ENCODE peak calls at places on chromosome 19, in nine cellular contexts. X is CD8-positive, alpha-beta memory T cell; B is nephron progenitor cell; D is heart right ventricle; L is stimulated activated effector memory CD8-positive, alpha-beta T cell treated with anti-CD3 and anti-CD28 coated beads, Interleukin-12 subunit alpha, Interleukin-12 subunit beta, amount 100 ng/mL, for 72 hours; V is activated T-cell treated with anti-CD3 and anti-CD28 coated beads, Interleukin-2, amount 50 U/mL, for 72 hours; G is AG04450; C is NCI-H460; O is HTR-8/SVneo. K is an unnamed sample.

GRCh38 chr19:46890423-46891170 is 29.8 kb downstream of the ARHGAP35 start:
- DNase-seq in V (no peak), G (peak), L (no peak), C (no peak), D (no peak), B (no peak), X (no peak), O (peak), K (no peak)

GRCh38 chr19:16303755-16304154 is 20.9 kb upstream of the KLF2 start:
- DNase-seq in X (no peak), G (no peak), C (no peak), L (no peak), B (no peak), O (no peak), D (no peak), V (no peak), K (no peak)

GRCh38 chr19:39842693-39843435 is 3.3 kb downstream of the FBL start:
- DNase-seq in L (no peak), O (no peak), X (no peak), V (no peak), G (no peak), C (no peak), D (no peak), B (no peak), K (no peak)

GRCh38 chr19:14410775-14411134 is 8.4 kb downstream of the DDX39A start:
- DNase-seq in L (no peak), V (no peak), C (no peak), G (no peak), B (no peak), X (no peak), D (no peak), O (no peak), K (no peak)

GRCh38 chr19:3120611-3121231 is 15.1 kb upstream of the GNA15 start:
- DNase-seq in C (no peak), O (no peak), G (no peak), L (no peak), V (no peak), D (no peak), B (no peak), X (no peak), K (no peak)

GRCh38 chr19:20423381-20424207 is 142.0 kb downstream of the ZNF737 start:
- DNase-seq in B (peak), L (peak), G (no peak), X (peak), D (peak), C (no peak), V (peak), O (no peak), K (peak)

GRCh38 chr19:10800488-10800887 is 35.5 kb downstream of the TMED1 start:
- DNase-seq in B (no peak), D (peak), V (no peak), O (no peak), L (no peak), X (no peak), C (no peak), G (no peak), K (no peak)

GRCh38 chr19:39138221-39139211 is 12.9 kb downstream of the PAK4 start:
- DNase-seq in O (no peak), L (no peak), D (no peak), C (no peak), X (no peak), V (no peak), G (no peak), B (no peak), K (no peak)

GRCh38 chr19:52248256-52248655 is 21.1 kb upstream of the ZNF766 start:
- DNase-seq in X (peak), C (no peak), D (peak), O (peak), B (peak), V (peak), L (no peak), G (no peak), K (no peak)

GRCh38 chr19:48642862-48643261 is 3.1 kb downstream of the CA11 start:
- DNase-seq in D (no peak), V (no peak), B (no peak), O (no peak), G (no peak), X (no peak), C (no peak), L (no peak), K (no peak)

GRCh38 chr19:50690439-50690838 is 29.2 kb downstream of the SHANK1 start:
- DNase-seq in G (no peak), D (no peak), L (no peak), B (no peak), V (no peak), C (no peak), O (no peak), X (no peak), K (no peak)

GRCh38 chr19:57465680-57466381 is 8.9 kb upstream of the VN1R1 start:
- DNase-seq in B (no peak), V (peak), C (peak), O (no peak), X (peak), D (no peak), L (no peak), G (no peak), K (peak)

GRCh38 chr19:7533925-7534480 is 1.5 kb upstream of the PNPLA6 start:
- DNase-seq in D (peak), C (peak), X (peak), O (peak), V (peak), B (peak), G (peak), L (peak), K (peak)

GRCh38 chr19:33796164-33797100 is at the start of gene KCTD15:
- DNase-seq in C (no peak), V (peak), D (no peak), X (no peak), B (peak), G (no peak), O (no peak), L (peak), K (peak)

GRCh38 chr19:1001538-1002166 is 1.4 kb downstream of the GRIN3B start:
- DNase-seq in G (no peak), D (no peak), V (peak), C (no peak), O (peak), B (peak), L (peak), X (peak), K (no peak)

GRCh38 chr19:12194827-12195500 is 32.1 kb downstream of the ZNF136 start:
- DNase-seq in B (peak), X (peak), L (peak), G (peak), V (peak), O (no peak), C (no peak), D (peak), K (peak)

GRCh38 chr19:48481191-48481500 is 12.0 kb downstream of the CYTH2 start:
- DNase-seq in G (peak), D (no peak), O (no peak), B (no peak), L (no peak), C (no peak), X (no peak), V (no peak), K (no peak)

GRCh38 chr19:15213715-15214381 is 13.1 kb upstream of the NOTCH3 start:
- DNase-seq in B (peak), L (no peak), C (peak), D (peak), X (no peak), G (no peak), O (no peak), V (no peak), K (no peak)

GRCh38 chr19:29415507-29415906 is 110.3 kb upstream of the VSTM2B start:
- DNase-seq in V (no peak), B (no peak), X (no peak), C (no peak), G (no peak), O (no peak), D (no peak), L (no peak), K (no peak)

GRCh38 chr19:12983561-12984142 is 11.6 kb upstream of the NFIX start:
- DNase-seq in O (peak), C (peak), X (peak), D (peak), B (peak), L (peak), V (peak), G (peak), K (peak)

GRCh38 chr19:11244846-11245589 is 5.6 kb downstream of the ANGPTL8 start:
- DNase-seq in B (no peak), O (no peak), L (no peak), G (no peak), D (no peak), X (no peak), C (no peak), V (no peak), K (no peak)

GRCh38 chr19:16001481-16002312 is 52.9 kb downstream of the OR10H4 start:
- DNase-seq in C (no peak), X (peak), D (no peak), G (peak), O (peak), B (no peak), V (peak), L (peak), K (peak)

GRCh38 chr19:43511324-43511723 is 6.8 kb upstream of the PHLDB3 start:
- DNase-seq in G (no peak), B (no peak), C (no peak), O (no peak), D (no peak), X (no peak), V (no peak), L (no peak), K (no peak)

GRCh38 chr19:7153008-7153407 is 83.5 kb downstream of the ZNF557 start:
- DNase-seq in B (no peak), O (no peak), X (no peak), G (no peak), D (no peak), V (no peak), L (no peak), C (no peak), K (no peak)

GRCh38 chr19:13098291-13099072 is 4.2 kb downstream of the LYL1 start:
- DNase-seq in V (no peak), C (no peak), G (no peak), X (no peak), D (no peak), B (no peak), O (no peak), L (no peak), K (no peak)

GRCh38 chr19:5452594-5453565 is 2.3 kb upstream of the ZNRF4 start:
- DNase-seq in V (no peak), D (no peak), G (no peak), C (no peak), X (no peak), L (no peak), O (no peak), B (no peak), K (no peak)

GRCh38 chr19:44212865-44213346 is 574 bp downstream of the ZNF227 start:
- DNase-seq in V (no peak), D (peak), B (no peak), O (peak), L (no peak), G (no peak), X (no peak), C (peak), K (peak)

GRCh38 chr19:38900816-38901215 is 1.0 kb downstream of the NFKBIB start:
- DNase-seq in O (no peak), X (no peak), L (no peak), B (no peak), C (no peak), V (no peak), D (no peak), G (no peak), K (no peak)

GRCh38 chr19:54248016-54248601 is 5.5 kb upstream of the LILRA6 start:
- DNase-seq in L (peak), V (peak), O (no peak), X (no peak), D (peak), C (no peak), G (no peak), B (no peak), K (no peak)

GRCh38 chr19:1592023-1592754 is 476 bp downstream of the MBD3 start:
- DNase-seq in O (peak), C (peak), B (peak), X (peak), D (peak), G (peak), L (peak), V (peak), K (peak)

GRCh38 chr19:56076413-56076998 is 44.6 kb downstream of the ZNF787 start:
- DNase-seq in X (no peak), B (peak), O (peak), D (peak), G (peak), C (peak), L (peak), V (peak), K (no peak)

GRCh38 chr19:43560687-43561086 is 14.6 kb downstream of the XRCC1 start:
- DNase-seq in D (no peak), G (no peak), V (no peak), L (no peak), C (peak), X (no peak), O (peak), B (no peak), K (no peak)

GRCh38 chr19:49792829-49793560 is 20.1 kb downstream of the FUZ start:
- DNase-seq in O (no peak), V (no peak), L (no peak), D (no peak), X (no peak), B (no peak), G (no peak), C (no peak), K (no peak)

K was measured in foreskin keratinocyte.